ENCODE peak calls at places on chromosomes 3 and 15, in eight cellular contexts. Z is mucosa of descending colon; G is heart right ventricle; B is heart left ventricle; M is HepG2; W is CD8-positive, alpha-beta T cell; U is lower lobe of right lung; K is endodermal cell. D is an unnamed sample.

GRCh38 chr3:85259748-85260147 is 301.0 kb downstream of the CADM2 start:
- DNase-seq in Z (no peak), G (no peak), B (no peak), M (no peak), W (no peak), U (no peak), K (no peak), D (no peak)

GRCh38 chr15:77611767-77612166 is 20.9 kb downstream of the LINGO1 start:
- DNase-seq in Z (peak; percentile 82), G (no peak), B (no peak), M (no peak), W (no peak), U (no peak), K (no peak), D (no peak)

GRCh38 chr3:99751649-99752048 is 66.0 kb upstream of the CMSS1 start:
- DNase-seq in Z (no peak), G (no peak), B (no peak), M (no peak), W (no peak), U (no peak), K (no peak), D (no peak)

GRCh38 chr3:196177567-196177966 is 33.6 kb downstream of the ZDHHC19 start:
- DNase-seq in Z (peak; percentile 74), G (no peak), B (no peak), M (peak; percentile 30), W (no peak), U (no peak), K (no peak), D (no peak)

GRCh38 chr15:38691951-38692788 is 127.6 kb upstream of the RASGRP1 start:
- DNase-seq in Z (no peak), G (no peak), B (no peak), M (no peak), W (no peak), U (no peak), K (no peak), D (no peak)

GRCh38 chr15:89130194-89130593 is 41.9 kb downstream of the ABHD2 start:
- DNase-seq in Z (no peak), G (no peak), B (no peak), M (no peak), W (no peak), U (no peak), K (no peak), D (no peak)

GRCh38 chr15:87610366-87610765 is 646.2 kb downstream of the NTRK3 start:
- DNase-seq in Z (no peak), G (no peak), B (no peak), M (no peak), W (no peak), U (no peak), K (no peak), D (no peak)

GRCh38 chr15:88748651-88749050 is 54.6 kb upstream of the ACAN start:
- DNase-seq in Z (no peak), G (no peak), B (no peak), M (no peak), W (no peak), U (no peak), K (no peak), D (no peak)

GRCh38 chr15:48395532-48396011 is 64.3 kb downstream of the DUT start:
- DNase-seq in Z (no peak), G (peak; percentile 70), B (peak; percentile 70), M (no peak), W (no peak), U (no peak), K (no peak), D (no peak)

GRCh38 chr3:40009991-40010390 is 200.6 kb downstream of the MYRIP start:
- DNase-seq in Z (no peak), G (no peak), B (no peak), M (no peak), W (no peak), U (no peak), K (no peak), D (no peak)

GRCh38 chr3:187677604-187678003 is 7.4 kb upstream of the SST start:
- DNase-seq in Z (no peak), G (no peak), B (no peak), M (no peak), W (no peak), U (no peak), K (no peak), D (no peak)

GRCh38 chr3:120344349-120344748 is 4.8 kb downstream of the LRRC58 start:
- DNase-seq in Z (no peak), G (no peak), B (no peak), M (peak; percentile 52), W (no peak), U (no peak), K (no peak), D (no peak)

GRCh38 chr3:112143251-112143650 is 10.2 kb upstream of the GCSAM start:
- DNase-seq in Z (no peak), G (no peak), B (no peak), M (no peak), W (no peak), U (no peak), K (no peak), D (no peak)

GRCh38 chr3:129490273-129490675 is 38.2 kb upstream of the RHO start:
- DNase-seq in Z (peak; percentile 79), G (peak; percentile 79), B (peak; percentile 88), M (peak; percentile 83), W (peak; percentile 74), U (peak; percentile 83), K (peak; percentile 92), D (peak; percentile 90)

GRCh38 chr15:39666671-39667070 is 85.8 kb downstream of the THBS1 start:
- DNase-seq in Z (no peak), G (no peak), B (no peak), M (no peak), W (no peak), U (no peak), K (no peak), D (no peak)

GRCh38 chr15:90046846-90047481 is 45.8 kb downstream of the ZNF710 start:
- DNase-seq in Z (peak; percentile 80), G (no peak), B (peak; percentile 62), M (no peak), W (no peak), U (peak; percentile 81), K (peak; percentile 42), D (peak; percentile 80)

GRCh38 chr15:85579011-85579701 is 198.8 kb downstream of the AKAP13 start:
- DNase-seq in Z (peak; percentile 72), G (peak; percentile 31), B (peak; percentile 82), M (no peak), W (no peak), U (no peak), K (no peak), D (no peak)

GRCh38 chr3:132352556-132353143 is 35.4 kb downstream of the ACP3 start:
- DNase-seq in Z (no peak), G (no peak), B (peak; percentile 50), M (peak; percentile 53), W (peak; percentile 70), U (no peak), K (peak; percentile 87), D (no peak)

GRCh38 chr3:172181936-172182708 is 142.7 kb downstream of the FNDC3B start:
- DNase-seq in Z (peak; percentile 23), G (no peak), B (no peak), M (no peak), W (no peak), U (no peak), K (peak; percentile 63), D (no peak)

GRCh38 chr15:51475736-51476135 is 134.3 kb downstream of the GLDN start:
- DNase-seq in Z (no peak), G (no peak), B (no peak), M (no peak), W (no peak), U (no peak), K (no peak), D (no peak)

GRCh38 chr3:57956119-57956832 is 51.9 kb upstream of the FLNB start:
- DNase-seq in Z (no peak), G (no peak), B (no peak), M (no peak), W (no peak), U (no peak), K (no peak), D (no peak)

GRCh38 chr15:86857701-86858100 is 778.0 kb downstream of the AGBL1 start:
- DNase-seq in Z (no peak), G (no peak), B (no peak), M (no peak), W (no peak), U (no peak), K (no peak), D (no peak)

GRCh38 chr3:64445318-64446300 is 220.3 kb upstream of the PRICKLE2 start:
- DNase-seq in Z (peak; percentile 48), G (peak; percentile 34), B (no peak), M (no peak), W (no peak), U (peak; percentile 75), K (peak; percentile 91), D (peak; percentile 92)

GRCh38 chr3:154552338-154552737 is 122.3 kb upstream of the GPR149 start:
- DNase-seq in Z (no peak), G (no peak), B (no peak), M (peak; percentile 6), W (no peak), U (no peak), K (no peak), D (no peak)

GRCh38 chr3:146882206-146882605 is 277.1 kb upstream of the PLSCR5 start:
- DNase-seq in Z (no peak), G (no peak), B (no peak), M (no peak), W (no peak), U (no peak), K (no peak), D (no peak)
- TF ChIP-seq CTCF in Z (no peak), G (no peak), B (no peak), M (no peak), W (no peak), U (no peak), K (no peak), D (no peak)

GRCh38 chr3:141878812-141879211 is 2.4 kb downstream of the ATP1B3 start:
- DNase-seq in Z (no peak), G (no peak), B (no peak), M (no peak), W (no peak), U (no peak), K (no peak), D (no peak)
- H3K4me3 ChIP-seq in Z (no peak overlapping the region), G (peak overlapping the region; percentile 95), B (peak overlapping the region; percentile 97), M (peak overlapping the region; percentile 92), W (no peak overlapping the region), U (peak overlapping the region; percentile 83), K (peak overlapping the region; percentile 99), D (peak overlapping the region; percentile 71)

GRCh38 chr3:9342696-9343095 is 20.2 kb upstream of the THUMPD3 start:
- DNase-seq in Z (no peak), G (no peak), B (no peak), M (no peak), W (no peak), U (no peak), K (no peak), D (no peak)
- H3K4me1 ChIP-seq in Z (peaks cover 19% of the 10 kb centered on the region), G (no peaks in the 10 kb centered on the region), B (no peaks in the 10 kb centered on the region), M (peaks cover 23% of the 10 kb centered on the region), W (no peaks in the 10 kb centered on the region), U (no peaks in the 10 kb centered on the region), K (no peaks in the 10 kb centered on the region), D (no peaks in the 10 kb centered on the region)

GRCh38 chr15:44713006-44713966 is 2.0 kb downstream of the B2M start:
- DNase-seq in Z (no peak), G (no peak), B (no peak), M (peak; percentile 27), W (no peak), U (no peak), K (no peak), D (no peak)
- TF ChIP-seq CTCF in Z (no peak), G (peak; percentile 30), B (no peak), M (peak; percentile 50), W (peak; percentile 41), U (peak; percentile 13), K (peak; percentile 66), D (peak; percentile 7)

D was measured in kidney.